ENCODE peak calls at places on chromosomes 7 and 10, in four cellular contexts. One of them, this sample, is unnamed.

GRCh38 chr10:118712080-118712479 is 42.7 kb downstream of the CACUL1 start:
- DNase-seq in dermis blood vessel endothelial cell: no peak
- DNase-seq in epithelial cell of esophagus: no peak
- DNase-seq in HEK293T: no peak
- DNase-seq in this sample: no peak

GRCh38 chr10:110416776-110417732 is 80.7 kb upstream of the DUSP5 start:
- DNase-seq in dermis blood vessel endothelial cell: no peak
- DNase-seq in HEK293T: no peak
- DNase-seq in epithelial cell of esophagus: peak
- DNase-seq in this sample: no peak

GRCh38 chr10:114367041-114367675 is 37.1 kb downstream of the AFAP1L2 start:
- DNase-seq in dermis blood vessel endothelial cell: no peak
- DNase-seq in HEK293T: no peak
- DNase-seq in epithelial cell of esophagus: no peak
- DNase-seq in this sample: peak

GRCh38 chr7:77360969-77361368 is 55.2 kb downstream of the GSAP start:
- DNase-seq in epithelial cell of esophagus: no peak
- DNase-seq in dermis blood vessel endothelial cell: no peak
- DNase-seq in HEK293T: no peak
- DNase-seq in this sample: no peak

GRCh38 chr10:27448926-27449325 is 55.2 kb upstream of the RAB18 start:
- DNase-seq in dermis blood vessel endothelial cell: no peak
- DNase-seq in epithelial cell of esophagus: peak
- DNase-seq in HEK293T: no peak
- DNase-seq in this sample: no peak

GRCh38 chr10:123367181-123367580 is 213.0 kb downstream of the BUB3 start:
- DNase-seq in epithelial cell of esophagus: no peak
- DNase-seq in dermis blood vessel endothelial cell: no peak
- DNase-seq in HEK293T: no peak
- DNase-seq in this sample: no peak

GRCh38 chr7:74027683-74028320 is at the start of gene ELN:
- DNase-seq in dermis blood vessel endothelial cell: no peak
- DNase-seq in HEK293T: no peak
- DNase-seq in epithelial cell of esophagus: no peak
- DNase-seq in this sample: no peak

GRCh38 chr7:151661556-151661955 is 141.9 kb upstream of the RHEB start:
- DNase-seq in epithelial cell of esophagus: no peak
- DNase-seq in dermis blood vessel endothelial cell: no peak
- DNase-seq in HEK293T: no peak
- DNase-seq in this sample: no peak

GRCh38 chr7:116236020-116236630 is 25.8 kb downstream of the TES start:
- DNase-seq in epithelial cell of esophagus: peak
- DNase-seq in HEK293T: no peak
- DNase-seq in dermis blood vessel endothelial cell: peak
- DNase-seq in this sample: peak

GRCh38 chr10:58486821-58487220 is 25.9 kb upstream of the BICC1 start:
- DNase-seq in epithelial cell of esophagus: peak
- DNase-seq in dermis blood vessel endothelial cell: no peak
- DNase-seq in HEK293T: no peak
- DNase-seq in this sample: no peak

GRCh38 chr7:43799605-43800004 is 41.1 kb downstream of the BLVRA start:
- DNase-seq in epithelial cell of esophagus: peak
- DNase-seq in HEK293T: no peak
- DNase-seq in dermis blood vessel endothelial cell: no peak
- DNase-seq in this sample: no peak

GRCh38 chr10:33122014-33122788 is 164.2 kb upstream of the ITGB1 start:
- DNase-seq in HEK293T: no peak
- DNase-seq in epithelial cell of esophagus: no peak
- DNase-seq in dermis blood vessel endothelial cell: no peak
- DNase-seq in this sample: no peak

GRCh38 chr7:631291-631711 is 95.2 kb upstream of the DNAAF5 start:
- DNase-seq in dermis blood vessel endothelial cell: no peak
- DNase-seq in epithelial cell of esophagus: no peak
- DNase-seq in HEK293T: no peak
- DNase-seq in this sample: no peak

GRCh38 chr7:44292876-44293560 is 32.4 kb downstream of the CAMK2B start:
- DNase-seq in HEK293T: no peak
- DNase-seq in dermis blood vessel endothelial cell: no peak
- DNase-seq in epithelial cell of esophagus: no peak
- DNase-seq in this sample: peak

GRCh38 chr7:55432937-55433784 is 68.0 kb downstream of the LANCL2 start:
- DNase-seq in dermis blood vessel endothelial cell: peak
- DNase-seq in HEK293T: peak
- DNase-seq in epithelial cell of esophagus: peak
- DNase-seq in this sample: no peak

GRCh38 chr7:18829518-18830252 is 287.8 kb downstream of the TWIST1 start:
- DNase-seq in dermis blood vessel endothelial cell: no peak
- DNase-seq in epithelial cell of esophagus: peak
- DNase-seq in HEK293T: no peak
- DNase-seq in this sample: no peak

GRCh38 chr7:29748286-29749099 is 57.8 kb upstream of the WIPF3 start:
- DNase-seq in epithelial cell of esophagus: peak
- DNase-seq in HEK293T: no peak
- DNase-seq in dermis blood vessel endothelial cell: peak
- DNase-seq in this sample: no peak

GRCh38 chr10:33365871-33366411 is 31.5 kb upstream of the NRP1 start:
- DNase-seq in epithelial cell of esophagus: peak
- DNase-seq in HEK293T: no peak
- DNase-seq in dermis blood vessel endothelial cell: peak
- DNase-seq in this sample: no peak

GRCh38 chr10:82969405-82969804 is 1094.4 kb downstream of the NRG3 start:
- DNase-seq in dermis blood vessel endothelial cell: no peak
- DNase-seq in epithelial cell of esophagus: peak
- DNase-seq in HEK293T: no peak
- DNase-seq in this sample: no peak

GRCh38 chr7:50640256-50640655 is 75.1 kb upstream of the DDC start:
- DNase-seq in epithelial cell of esophagus: no peak
- DNase-seq in dermis blood vessel endothelial cell: no peak
- DNase-seq in HEK293T: no peak
- DNase-seq in this sample: no peak

GRCh38 chr7:27784399-27785053 is 44.6 kb downstream of the TAX1BP1 start:
- DNase-seq in HEK293T: peak
- DNase-seq in epithelial cell of esophagus: peak
- DNase-seq in dermis blood vessel endothelial cell: peak
- DNase-seq in this sample: peak

GRCh38 chr7:43625453-43625852 is 42.5 kb downstream of the STK17A start:
- DNase-seq in epithelial cell of esophagus: no peak
- DNase-seq in HEK293T: no peak
- DNase-seq in dermis blood vessel endothelial cell: no peak
- DNase-seq in this sample: no peak

GRCh38 chr10:507908-508444 is 181.5 kb downstream of the DIP2C start:
- DNase-seq in epithelial cell of esophagus: no peak
- DNase-seq in dermis blood vessel endothelial cell: no peak
- DNase-seq in HEK293T: no peak
- DNase-seq in this sample: no peak

GRCh38 chr7:116322541-116322940 is 112.2 kb downstream of the TES start:
- DNase-seq in epithelial cell of esophagus: no peak
- DNase-seq in dermis blood vessel endothelial cell: peak
- DNase-seq in HEK293T: no peak
- DNase-seq in this sample: no peak

GRCh38 chr10:18229839-18230238 is 89.6 kb downstream of the CACNB2 start:
- DNase-seq in dermis blood vessel endothelial cell: no peak
- DNase-seq in epithelial cell of esophagus: peak
- DNase-seq in HEK293T: no peak
- DNase-seq in this sample: no peak

GRCh38 chr7:42699415-42700178 is 212.3 kb downstream of the C7orf25 start:
- DNase-seq in epithelial cell of esophagus: no peak
- DNase-seq in dermis blood vessel endothelial cell: no peak
- DNase-seq in HEK293T: no peak
- DNase-seq in this sample: no peak

GRCh38 chr7:116213361-116214155 is 3.2 kb downstream of the TES start:
- DNase-seq in epithelial cell of esophagus: no peak
- DNase-seq in dermis blood vessel endothelial cell: peak
- DNase-seq in HEK293T: no peak
- DNase-seq in this sample: no peak

GRCh38 chr7:87110778-87111177 is 41.5 kb upstream of the DMTF1 start:
- DNase-seq in epithelial cell of esophagus: peak
- DNase-seq in dermis blood vessel endothelial cell: peak
- DNase-seq in HEK293T: peak
- DNase-seq in this sample: no peak

GRCh38 chr7:96045919-96046318 is 273.6 kb downstream of the DYNC1I1 start:
- DNase-seq in epithelial cell of esophagus: peak
- DNase-seq in HEK293T: no peak
- DNase-seq in dermis blood vessel endothelial cell: no peak
- DNase-seq in this sample: no peak

GRCh38 chr10:16942361-16943078 is 125.3 kb upstream of the RSU1 start:
- DNase-seq in HEK293T: no peak
- DNase-seq in epithelial cell of esophagus: no peak
- DNase-seq in dermis blood vessel endothelial cell: no peak
- DNase-seq in this sample: no peak

GRCh38 chr10:14873090-14873760 is 5.4 kb upstream of the SUV39H2 start:
- DNase-seq in HEK293T: no peak
- DNase-seq in epithelial cell of esophagus: peak
- DNase-seq in dermis blood vessel endothelial cell: peak
- DNase-seq in this sample: no peak

GRCh38 chr7:130258494-130259078 is 8.1 kb upstream of the CPA2 start:
- DNase-seq in HEK293T: no peak
- DNase-seq in epithelial cell of esophagus: no peak
- DNase-seq in dermis blood vessel endothelial cell: no peak
- DNase-seq in this sample: no peak

GRCh38 chr10:79446451-79447020 is 1.1 kb upstream of the ZCCHC24 start:
- DNase-seq in epithelial cell of esophagus: no peak
- DNase-seq in dermis blood vessel endothelial cell: peak
- DNase-seq in HEK293T: peak
- DNase-seq in this sample: peak

GRCh38 chr10:103554488-103555320 is 61.2 kb downstream of the NEURL1 start:
- DNase-seq in HEK293T: peak
- DNase-seq in epithelial cell of esophagus: peak
- DNase-seq in dermis blood vessel endothelial cell: peak
- DNase-seq in this sample: peak

GRCh38 chr7:140678081-140678815 is 5.5 kb downstream of the ADCK2 start:
- DNase-seq in HEK293T: no peak
- DNase-seq in epithelial cell of esophagus: no peak
- DNase-seq in dermis blood vessel endothelial cell: no peak
- DNase-seq in this sample: no peak

This sample was measured in nephron progenitor cell.